ENCODE peak calls at places on chromosomes 13 and 19, in six cellular contexts. B, T, Y, E, J and P are unnamed samples.

GRCh38 chr19:33745297-33745696 is 51.4 kb upstream of the KCTD15 start:
- DNase-seq in B (no peak), T (no peak), Y (no peak), E (no peak), J (no peak), P (no peak)

GRCh38 chr13:75621147-75621546 is 15.0 kb upstream of the LMO7 start:
- DNase-seq in B (no peak), T (no peak), Y (peak), E (peak), J (peak), P (no peak)

GRCh38 chr19:33864311-33864850 is 67.7 kb downstream of the KCTD15 start:
- DNase-seq in B (peak), T (no peak), Y (no peak), E (no peak), J (no peak), P (no peak)

GRCh38 chr13:40315416-40316064 is 350.9 kb downstream of the FOXO1 start:
- DNase-seq in B (no peak), T (peak), Y (no peak), E (no peak), J (no peak), P (peak)

GRCh38 chr19:5903502-5904301 is at the start of gene NDUFA11:
- DNase-seq in B (peak), T (peak), Y (peak), E (peak), J (no peak), P (peak)

GRCh38 chr13:50098693-50099092 is 83.4 kb downstream of the KCNRG start:
- DNase-seq in B (no peak), T (no peak), Y (no peak), E (no peak), J (no peak), P (no peak)

GRCh38 chr13:110397445-110397844 is 90.4 kb downstream of the COL4A2 start:
- DNase-seq in B (no peak), T (no peak), Y (peak), E (peak), J (no peak), P (no peak)

GRCh38 chr13:72246396-72246795 is 379.4 kb upstream of the DACH1 start:
- DNase-seq in B (no peak), T (no peak), Y (peak), E (peak), J (no peak), P (no peak)

GRCh38 chr19:40596608-40597328 is 4.4 kb upstream of the LTBP4 start:
- DNase-seq in B (peak), T (no peak), Y (peak), E (peak), J (no peak), P (peak)

GRCh38 chr13:113502686-113503085 is 12.2 kb upstream of the DCUN1D2 start:
- DNase-seq in B (no peak), T (no peak), Y (no peak), E (no peak), J (no peak), P (no peak)

GRCh38 chr19:46860846-46861690 is at the start of gene ARHGAP35:
- DNase-seq in B (no peak), T (peak), Y (peak), E (no peak), J (no peak), P (peak)

GRCh38 chr19:11180346-11180745 is 17.0 kb downstream of the KANK2 start:
- DNase-seq in B (no peak), T (no peak), Y (peak), E (no peak), J (no peak), P (no peak)

GRCh38 chr13:25920277-25920676 is 131.5 kb downstream of the SHISA2 start:
- DNase-seq in B (no peak), T (no peak), Y (no peak), E (no peak), J (no peak), P (no peak)

GRCh38 chr19:17111766-17112165 is 36.2 kb downstream of the MYO9B start:
- DNase-seq in B (no peak), T (no peak), Y (no peak), E (no peak), J (no peak), P (no peak)

GRCh38 chr19:28074773-28075172 is 1138.2 kb downstream of the UQCRFS1 start:
- DNase-seq in B (no peak), T (no peak), Y (no peak), E (no peak), J (no peak), P (no peak)